ENCODE peak calls at places on chromosome 18, in six cellular contexts. U, B, R, M, X and H are unnamed samples.
A peak's percentile ranks its signal among the peaks of the same experiment; 100 is the strongest.

GRCh38 chr18:47067648-47068047 is 32.2 kb upstream of the ELOA2 start:
- DNase-seq in U (no peak), X (no peak), R (no peak), B (no peak), M (no peak), H (no peak)

GRCh38 chr18:3689986-3690681 is 240.2 kb downstream of the TGIF1 start:
- DNase-seq in X (no peak), B (no peak), U (no peak), M (no peak), R (no peak), H (no peak)

GRCh38 chr18:13376298-13376840 is 157.8 kb downstream of the LDLRAD4 start:
- DNase-seq in M (peak; percentile 36), U (no peak), R (no peak), B (no peak), X (no peak), H (no peak)

GRCh38 chr18:961644-962355 is 57.1 kb downstream of the ADCYAP1 start:
- DNase-seq in R (peak; percentile 47), B (peak; percentile 43), U (peak; percentile 11), M (peak; percentile 65), X (peak; percentile 40), H (peak; percentile 48)

GRCh38 chr18:79290876-79291275 is 104.9 kb upstream of the NFATC1 start:
- DNase-seq in U (no peak), M (no peak), X (no peak), R (no peak), B (no peak), H (no peak)

GRCh38 chr18:79937103-79937860 is 14.2 kb downstream of the SLC66A2 start:
- DNase-seq in B (no peak), M (no peak), U (no peak), R (no peak), X (peak; percentile 2), H (no peak)

GRCh38 chr18:62715829-62716678 is 713 bp downstream of the PHLPP1 start:
- DNase-seq in B (peak; percentile 73), R (peak; percentile 50), U (no peak), M (peak; percentile 68), X (peak; percentile 48), H (peak; percentile 83)

GRCh38 chr18:23458830-23459529 is 5.9 kb downstream of the RIOK3 start:
- DNase-seq in M (no peak), B (peak; percentile 28), U (no peak), R (no peak), X (no peak), H (no peak)

GRCh38 chr18:2932247-2933181 is 80.4 kb downstream of the LPIN2 start:
- DNase-seq in M (peak; percentile 72), U (peak; percentile 38), X (peak; percentile 58), B (peak; percentile 79), R (peak; percentile 55), H (peak; percentile 67)

GRCh38 chr18:25225152-25225551 is 126.8 kb downstream of the ZNF521 start:
- DNase-seq in R (no peak), M (no peak), U (no peak), B (no peak), X (no peak), H (no peak)

GRCh38 chr18:9612215-9612830 is 2.0 kb downstream of the PPP4R1 start:
- DNase-seq in R (peak; percentile 56), B (peak; percentile 37), M (peak; percentile 57), U (no peak), X (no peak), H (peak; percentile 45)

GRCh38 chr18:9535430-9535972 is 60.2 kb downstream of the RALBP1 start:
- DNase-seq in R (no peak), B (no peak), X (peak; percentile 28), M (peak; percentile 92), U (peak; percentile 86), H (no peak)

GRCh38 chr18:63236990-63237389 is 82.6 kb downstream of the BCL2 start:
- DNase-seq in X (peak; percentile 60), B (no peak), U (no peak), M (no peak), R (no peak), H (no peak)

GRCh38 chr18:3605562-3606443 is 155.8 kb downstream of the TGIF1 start:
- DNase-seq in M (peak; percentile 68), U (no peak), B (no peak), X (no peak), R (no peak), H (no peak)

GRCh38 chr18:55981712-55982475 is 393.9 kb upstream of the TCF4 start:
- DNase-seq in M (no peak), R (no peak), U (no peak), X (no peak), B (no peak), H (no peak)

GRCh38 chr18:78647018-78647417 is 332.6 kb upstream of the SALL3 start:
- DNase-seq in M (no peak), R (no peak), B (no peak), X (no peak), U (no peak), H (no peak)

GRCh38 chr18:63160172-63160995 is 159.2 kb downstream of the BCL2 start:
- DNase-seq in X (no peak), M (no peak), B (no peak), R (no peak), U (no peak), H (no peak)

GRCh38 chr18:3058328-3059191 is 45.6 kb upstream of the LPIN2 start:
- DNase-seq in U (no peak), R (no peak), B (no peak), X (no peak), M (no peak), H (no peak)

DNA sequence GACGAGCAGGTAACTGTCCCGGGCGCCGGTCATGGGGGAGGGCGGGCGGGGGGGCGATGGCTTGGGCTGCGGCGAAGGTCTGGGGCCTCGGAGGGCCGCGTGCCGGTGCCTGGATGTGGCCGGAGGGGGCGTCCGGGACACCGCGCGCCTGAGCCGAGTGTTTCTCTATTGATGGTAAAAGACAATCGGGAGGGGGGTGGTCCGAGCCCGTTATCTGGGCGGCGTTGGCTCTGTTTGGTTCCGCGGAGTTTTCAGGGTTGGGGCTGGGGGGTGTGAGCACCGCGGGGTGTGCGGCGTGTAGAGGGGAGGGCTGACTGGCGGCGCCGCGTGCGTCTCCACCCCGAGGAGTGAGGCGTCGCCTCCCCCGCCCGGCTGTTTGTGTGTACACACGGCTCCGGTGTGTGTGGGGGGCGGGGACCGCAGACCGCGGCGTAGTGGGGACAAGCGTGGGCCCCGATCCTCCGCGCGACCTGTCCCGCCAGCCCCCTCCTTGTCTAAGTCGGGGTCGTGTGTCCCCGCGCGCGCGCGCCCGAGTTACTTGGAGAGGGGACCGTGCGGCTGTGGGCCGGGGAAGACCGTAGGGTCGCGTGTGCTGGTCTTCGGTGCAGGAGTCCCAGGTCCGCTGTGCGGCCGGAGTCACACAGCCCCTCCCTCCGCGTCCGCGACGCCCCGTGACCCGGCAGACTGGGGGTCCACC is 1.6 kb downstream of the CTIF start:
- DNase-seq in M (peak; percentile 62), B (peak; percentile 71), U (no peak), R (peak; percentile 73), X (peak; percentile 65), H (peak; percentile 82)
- TF ChIP-seq CTCF in M (peak; percentile 30), B (no peak), U (peak; percentile 22), R (peak; percentile 18), X (no peak), H (no peak)

DNA sequence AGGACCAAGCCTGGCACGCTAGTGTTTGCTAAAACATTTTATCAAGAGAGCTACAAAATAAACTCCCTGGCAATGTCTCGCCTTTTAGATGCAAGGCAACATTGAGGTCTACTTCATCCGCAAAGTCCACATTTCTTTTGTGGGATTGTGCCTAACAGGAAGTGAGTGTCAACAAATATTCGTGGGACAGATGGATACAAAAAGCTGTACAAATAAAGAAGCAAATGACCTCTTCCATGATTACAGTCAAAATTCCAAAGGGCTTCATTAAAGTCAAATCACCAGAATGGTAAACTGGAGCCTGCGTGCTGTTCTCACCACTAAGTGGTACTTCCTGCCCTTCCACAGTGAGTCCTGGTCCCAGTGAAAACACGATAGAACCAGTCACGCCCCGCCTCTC is 40.4 kb downstream of the L3MBTL4 start:
- DNase-seq in X (no peak), M (no peak), R (no peak), B (no peak), U (no peak), H (no peak)
- TF ChIP-seq CTCF in X (no peak), M (no peak), R (no peak), B (no peak), U (no peak), H (no peak)

GRCh38 chr18:45255142-45255890 is 360.0 kb upstream of the SLC14A2 start:
- DNase-seq in X (peak; percentile 70), B (no peak), R (no peak), M (peak; percentile 91), U (peak; percentile 76), H (no peak)
- TF ChIP-seq CTCF in X (no peak), B (no peak), R (no peak), M (no peak), U (no peak), H (no peak)

DNA sequence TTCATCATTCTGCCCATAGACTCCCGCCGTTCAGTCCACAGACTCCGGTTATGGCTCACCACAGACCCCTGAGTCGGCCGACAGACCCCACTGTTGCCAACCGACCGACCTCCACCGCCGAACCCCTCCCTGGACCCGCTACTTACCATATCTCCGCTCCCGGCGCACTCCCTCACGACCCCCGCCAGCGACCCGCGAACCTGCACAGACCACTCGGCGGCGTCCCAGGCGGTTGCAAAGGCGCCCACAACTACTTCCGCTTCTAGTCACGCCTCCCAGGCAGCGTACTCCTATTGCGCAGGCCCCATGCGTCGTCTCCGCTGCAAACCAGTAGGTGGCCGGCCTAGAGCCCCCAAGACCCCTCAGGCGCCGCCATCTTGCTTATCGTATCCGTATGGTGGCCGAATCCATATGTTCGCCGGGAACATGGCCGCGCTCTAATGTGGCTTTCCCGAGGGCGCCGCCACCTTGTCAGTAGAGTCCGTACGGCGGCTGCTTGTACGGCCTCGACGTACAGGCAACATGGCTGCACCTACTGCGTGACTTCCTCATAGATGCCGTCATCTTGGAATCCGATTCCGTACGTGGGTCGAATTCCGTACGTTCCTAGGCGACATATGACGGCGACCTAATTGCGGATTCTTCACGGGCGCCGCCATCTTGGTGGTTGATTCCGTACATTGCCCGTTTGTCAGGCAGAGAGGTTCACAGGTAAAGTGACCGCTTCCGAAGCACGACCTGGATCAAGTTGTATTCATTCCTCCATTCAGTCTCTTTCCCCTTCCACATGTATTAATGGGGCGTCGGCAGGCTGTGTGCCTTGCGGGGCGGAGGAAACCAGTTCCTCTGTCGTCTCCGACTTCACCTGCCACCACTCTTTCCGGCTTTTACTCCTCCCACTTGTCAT is at the start of gene CXXC1:
- DNase-seq in R (peak; percentile 96), U (peak; percentile 99), M (peak; percentile 100), X (peak; percentile 99), B (peak; percentile 92), H (peak; percentile 89)
- TF ChIP-seq CTCF in R (peak; percentile 63), U (peak; percentile 41), M (peak; percentile 54), X (peak; percentile 47), B (peak; percentile 45), H (no peak)

GRCh38 chr18:35189510-35189909 is 51.3 kb upstream of the ZNF397 start:
- DNase-seq in U (no peak), M (no peak), B (no peak), R (no peak), X (no peak), H (no peak)

GRCh38 chr18:35182151-35182550 is 58.7 kb upstream of the ZNF397 start:
- DNase-seq in R (no peak), U (no peak), X (no peak), B (no peak), M (no peak), H (no peak)

GRCh38 chr18:35183846-35184245 is 57.0 kb upstream of the ZNF397 start:
- DNase-seq in M (no peak), U (no peak), X (no peak), R (no peak), B (no peak), H (no peak)

GRCh38 chr18:35186491-35187034 is 54.3 kb upstream of the ZNF397 start:
- DNase-seq in X (no peak), R (no peak), M (no peak), U (no peak), B (no peak), H (no peak)

GRCh38 chr18:35185771-35186170 is 55.1 kb upstream of the ZNF397 start:
- DNase-seq in B (no peak), U (no peak), X (no peak), M (no peak), R (no peak), H (no peak)
- TF ChIP-seq CTCF in B (no peak), U (no peak), X (no peak), M (no peak), R (no peak), H (no peak)